ENCODE peak calls at places on chromosome 7, in four cellular contexts. One of them, this sample, is unnamed.

GRCh38 chr7:15555385-15555859 is 6.4 kb downstream of the AGMO start:
- DNase-seq in endothelial cell: no peak
- DNase-seq in psoas muscle: no peak
- DNase-seq in GM12878: no peak
- DNase-seq in this sample: no peak

GRCh38 chr7:25454562-25455031 is 226.3 kb upstream of the NPVF start:
- DNase-seq in endothelial cell: no peak
- DNase-seq in psoas muscle: peak
- DNase-seq in GM12878: no peak
- DNase-seq in this sample: no peak

GRCh38 chr7:128112018-128112780 is 81.0 kb upstream of the LRRC4 start:
- DNase-seq in GM12878: no peak
- DNase-seq in endothelial cell: no peak
- DNase-seq in psoas muscle: no peak
- DNase-seq in this sample: no peak

GRCh38 chr7:12570529-12571461 is at the start of gene SCIN:
- DNase-seq in endothelial cell: peak
- DNase-seq in psoas muscle: peak
- DNase-seq in GM12878: no peak
- DNase-seq in this sample: peak

GRCh38 chr7:38317457-38318037 is 44.1 kb upstream of the TARP start:
- DNase-seq in psoas muscle: no peak
- DNase-seq in endothelial cell: no peak
- DNase-seq in GM12878: no peak
- DNase-seq in this sample: peak

GRCh38 chr7:143518521-143518920 is 40.8 kb downstream of the TAS2R41 start:
- DNase-seq in GM12878: no peak
- DNase-seq in endothelial cell: no peak
- DNase-seq in psoas muscle: no peak
- DNase-seq in this sample: no peak

GRCh38 chr7:94133460-94133859 is 129.3 kb upstream of the BET1 start:
- DNase-seq in psoas muscle: no peak
- DNase-seq in endothelial cell: no peak
- DNase-seq in GM12878: peak
- DNase-seq in this sample: no peak

GRCh38 chr7:82020076-82020475 is 250.2 kb upstream of the HGF start:
- DNase-seq in psoas muscle: no peak
- DNase-seq in endothelial cell: no peak
- DNase-seq in GM12878: no peak
- DNase-seq in this sample: no peak

DNA sequence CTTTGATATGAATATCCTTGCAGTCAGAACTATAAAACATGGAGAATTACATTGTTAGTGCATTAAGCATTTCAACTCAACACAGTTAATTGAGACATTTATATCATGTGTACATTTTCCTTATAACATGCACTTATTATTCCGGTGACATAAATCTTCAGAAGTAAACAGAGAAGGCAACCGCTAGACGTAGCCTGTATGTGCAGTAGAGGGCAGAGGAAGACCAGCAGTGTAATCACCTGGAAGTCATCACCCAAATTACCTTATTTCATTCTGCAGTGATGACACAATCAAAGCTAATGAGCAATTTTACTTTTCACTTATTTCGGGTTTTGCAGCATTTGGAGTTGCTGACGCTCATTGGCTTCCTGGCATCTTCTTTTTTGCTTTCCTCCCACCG is 394.6 kb downstream of the SDK1 start:
- DNase-seq in endothelial cell: no peak
- DNase-seq in GM12878: no peak
- DNase-seq in psoas muscle: no peak
- DNase-seq in this sample: no peak
- TF ChIP-seq CTCF in endothelial cell: no peak
- TF ChIP-seq CTCF in GM12878: no peak
- TF ChIP-seq CTCF in psoas muscle: no peak
- TF ChIP-seq CTCF in this sample: no peak

GRCh38 chr7:36181668-36182067 is 28.6 kb downstream of the EEPD1 start:
- DNase-seq in GM12878: no peak
- DNase-seq in psoas muscle: no peak
- DNase-seq in endothelial cell: no peak
- DNase-seq in this sample: no peak

GRCh38 chr7:36171503-36171902 is 18.4 kb downstream of the EEPD1 start:
- DNase-seq in endothelial cell: no peak
- DNase-seq in psoas muscle: no peak
- DNase-seq in GM12878: peak
- DNase-seq in this sample: no peak

GRCh38 chr7:36175872-36176271 is 22.8 kb downstream of the EEPD1 start:
- DNase-seq in psoas muscle: peak
- DNase-seq in endothelial cell: no peak
- DNase-seq in GM12878: no peak
- DNase-seq in this sample: no peak

GRCh38 chr7:36180121-36180520 is 27.1 kb downstream of the EEPD1 start:
- DNase-seq in GM12878: no peak
- DNase-seq in psoas muscle: no peak
- DNase-seq in endothelial cell: no peak
- DNase-seq in this sample: no peak

DNA sequence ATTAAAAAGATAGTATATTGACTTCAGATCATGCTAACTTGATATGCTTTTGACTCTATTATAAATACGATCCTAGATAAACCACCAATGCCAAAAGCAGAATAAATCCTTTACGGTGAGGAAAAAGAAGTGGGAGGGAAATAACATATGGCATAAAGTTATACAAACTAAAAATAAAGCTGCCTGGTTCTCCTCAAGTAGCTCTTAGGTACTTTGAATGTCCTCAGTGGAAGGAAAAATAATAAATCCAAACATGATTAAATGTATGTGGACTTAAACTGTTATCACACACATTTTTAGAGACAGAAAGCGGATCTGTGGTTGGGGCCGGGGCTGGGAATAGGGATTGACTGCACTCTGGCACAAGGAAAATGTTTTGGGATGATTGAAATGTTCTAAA is 23.6 kb downstream of the EEPD1 start:
- DNase-seq in endothelial cell: no peak
- DNase-seq in GM12878: no peak
- DNase-seq in psoas muscle: no peak
- DNase-seq in this sample: no peak
- TF ChIP-seq CTCF in endothelial cell: no peak
- TF ChIP-seq CTCF in GM12878: no peak
- TF ChIP-seq CTCF in psoas muscle: no peak
- TF ChIP-seq CTCF in this sample: no peak

DNA sequence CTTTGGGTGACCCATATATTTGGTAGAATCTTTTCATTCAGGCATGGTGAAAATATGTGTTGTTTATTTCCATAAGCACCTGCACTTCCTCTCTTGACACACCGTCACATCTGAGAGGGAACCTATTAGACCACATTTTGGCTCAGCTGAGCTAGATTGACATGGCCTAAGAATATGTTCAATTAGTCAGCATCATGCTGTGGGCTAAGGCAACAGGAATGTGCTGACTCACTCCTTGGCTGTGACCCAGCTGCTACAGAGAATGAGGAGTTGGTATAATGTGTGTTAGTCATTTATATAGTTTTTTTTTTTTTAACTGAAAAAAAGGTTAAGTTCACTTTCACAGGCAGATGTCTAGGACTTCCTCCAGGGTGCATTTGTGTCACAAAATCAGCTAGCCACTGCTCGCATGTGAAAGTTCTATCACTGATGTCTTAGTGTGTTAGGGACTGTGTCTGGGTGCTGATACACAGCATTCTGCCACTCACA is 180.6 kb downstream of the SEMA3E start:
- DNase-seq in GM12878: peak
- DNase-seq in psoas muscle: peak
- DNase-seq in endothelial cell: no peak
- DNase-seq in this sample: peak
- TF ChIP-seq CTCF in GM12878: no peak
- TF ChIP-seq CTCF in psoas muscle: no peak
- TF ChIP-seq CTCF in endothelial cell: no peak
- TF ChIP-seq CTCF in this sample: no peak

GRCh38 chr7:85021090-85021704 is 165.7 kb downstream of the SEMA3D start:
- DNase-seq in psoas muscle: no peak
- DNase-seq in endothelial cell: no peak
- DNase-seq in GM12878: no peak
- DNase-seq in this sample: no peak
- TF ChIP-seq CTCF in psoas muscle: peak
- TF ChIP-seq CTCF in endothelial cell: peak
- TF ChIP-seq CTCF in GM12878: no peak
- TF ChIP-seq CTCF in this sample: no peak

DNA sequence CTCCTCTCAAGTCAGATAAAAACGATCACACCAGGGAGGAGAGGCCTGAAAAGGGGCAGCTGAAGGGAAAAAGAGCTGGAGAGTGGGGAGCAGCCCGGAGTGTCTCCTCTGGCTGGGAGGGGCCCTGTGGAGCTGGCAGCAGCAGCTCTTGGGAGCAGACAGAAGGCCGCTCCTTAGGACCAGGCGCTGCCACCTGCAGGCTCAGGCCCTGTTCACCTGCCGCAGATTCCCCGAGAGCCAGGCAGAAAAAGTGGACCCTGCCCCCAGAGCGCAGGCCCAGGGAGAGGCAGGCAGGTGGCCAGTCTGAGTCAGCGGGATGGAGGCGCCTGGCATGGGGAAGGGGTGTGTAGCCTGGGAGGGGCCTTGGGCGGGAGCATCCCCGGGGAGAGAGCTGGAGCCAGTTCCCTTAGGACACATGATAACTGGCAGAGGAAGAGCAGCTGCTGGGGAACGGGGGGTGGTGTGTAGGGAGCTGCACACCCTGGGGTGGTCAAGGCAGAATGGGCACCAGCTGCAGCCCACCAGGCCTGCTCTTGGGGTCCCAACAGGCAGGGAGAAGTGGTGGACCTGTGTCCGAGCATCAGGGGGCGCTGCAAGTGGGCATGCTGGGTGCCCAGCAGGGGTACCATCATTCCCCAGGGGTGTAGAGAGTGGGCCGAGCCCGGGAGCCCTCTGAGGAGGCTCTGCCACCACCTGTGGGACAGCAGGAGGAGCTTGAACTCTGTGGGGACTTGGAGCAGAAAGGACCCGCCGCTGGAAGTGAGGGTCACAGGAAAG is 177.2 kb upstream of the RHEB start:
- DNase-seq in psoas muscle: peak
- DNase-seq in endothelial cell: no peak
- DNase-seq in GM12878: no peak
- DNase-seq in this sample: no peak
- TF ChIP-seq CTCF in psoas muscle: no peak
- TF ChIP-seq CTCF in endothelial cell: no peak
- TF ChIP-seq CTCF in GM12878: no peak
- TF ChIP-seq CTCF in this sample: no peak